ENCODE peak calls at places on chromosomes 16 and 17, in four cellular contexts. Z is mesothelial cell of epicardium, N is BE2C, P is HFFc6. O is an unnamed sample.

GRCh38 chr17:75875182-75875939 is 3.0 kb downstream of the TRIM47 start:
- DNase-seq in Z (no peak), N (no peak), P (no peak), O (no peak)

GRCh38 chr16:1048442-1049112 is 24.0 kb upstream of the SSTR5 start:
- DNase-seq in Z (peak; percentile 63), N (peak; percentile 94), P (no peak), O (peak; percentile 83)

GRCh38 chr16:68496689-68497088 is 42.4 kb upstream of the ZFP90 start:
- DNase-seq in Z (no peak), N (peak; percentile 78), P (no peak), O (no peak)

GRCh38 chr16:12906271-12906670 is 4.9 kb downstream of the SHISA9 start:
- DNase-seq in Z (no peak), N (no peak), P (no peak), O (no peak)

GRCh38 chr16:874366-875181 is 74.0 kb upstream of the GNG13 start:
- DNase-seq in Z (no peak), N (no peak), P (no peak), O (no peak)

GRCh38 chr17:4444782-4445473 is 11.2 kb downstream of the SPNS3 start:
- DNase-seq in Z (no peak), N (peak; percentile 22), P (no peak), O (no peak)

GRCh38 chr17:27555364-27555763 is 75.6 kb upstream of the LGALS9 start:
- DNase-seq in Z (no peak), N (no peak), P (no peak), O (no peak)

GRCh38 chr16:24819462-24820040 is 26.2 kb upstream of the SLC5A11 start:
- DNase-seq in Z (no peak), N (no peak), P (no peak), O (no peak)

GRCh38 chr16:87117936-87118335 is 199.3 kb downstream of the C16orf95 start:
- DNase-seq in Z (no peak), N (no peak), P (no peak), O (no peak)

GRCh38 chr17:50689251-50689650 is 18.5 kb downstream of the ANKRD40 start:
- DNase-seq in Z (no peak), N (peak; percentile 51), P (peak; percentile 46), O (no peak)

GRCh38 chr16:22813946-22814325 is at the start of gene HS3ST2:
- DNase-seq in Z (peak; percentile 43), N (peak; percentile 89), P (no peak), O (peak; percentile 72)
- TF ChIP-seq CTCF in Z (no peak), N (peak; percentile 44), P (peak; percentile 16), O (peak; percentile 23)

DNA sequence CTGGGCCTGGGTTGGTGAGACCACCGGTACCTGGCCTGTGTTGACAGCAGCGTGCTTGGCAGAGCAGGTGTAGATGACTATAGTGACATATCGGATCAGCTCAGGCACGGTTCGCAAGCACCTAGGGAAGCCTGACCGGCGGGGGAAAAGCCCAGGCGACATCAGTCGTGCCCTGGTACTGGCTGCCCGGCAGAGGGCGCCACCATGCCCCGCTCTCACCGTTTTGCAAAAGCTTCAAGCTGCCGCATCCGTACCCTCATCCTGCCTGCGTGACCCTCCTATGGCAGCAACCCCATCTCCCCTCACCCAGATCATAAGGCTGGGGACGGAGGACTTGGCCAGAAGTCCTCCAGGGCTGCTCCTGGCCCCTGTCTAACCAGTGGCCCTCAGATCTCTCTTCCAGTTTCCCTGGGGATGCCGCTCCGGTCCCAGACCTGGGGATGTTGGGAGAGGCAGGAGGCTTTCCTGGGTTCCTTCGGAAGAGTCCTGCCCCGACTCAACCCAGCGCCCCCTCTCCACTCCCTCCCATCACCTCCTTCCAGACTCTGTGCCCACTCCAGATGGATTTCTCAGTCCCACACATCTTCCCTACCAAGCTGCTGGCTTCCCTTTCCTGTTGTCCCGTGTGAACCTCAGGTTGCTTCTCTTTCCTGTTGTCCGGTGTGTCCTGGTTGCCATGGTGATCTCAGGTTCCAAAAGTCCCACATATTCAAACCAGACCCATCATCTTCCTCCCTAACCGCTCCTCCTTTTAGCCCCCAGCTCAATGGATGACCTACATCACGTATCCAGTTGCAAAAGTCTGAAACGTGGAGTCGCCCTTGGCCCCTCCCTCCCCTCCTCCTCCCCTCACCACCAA is 13.7 kb downstream of the ALOX12B start:
- DNase-seq in Z (peak; percentile 80), N (peak; percentile 74), P (peak; percentile 25), O (peak; percentile 89)
- TF ChIP-seq CTCF in Z (peak; percentile 85), N (peak; percentile 73), P (peak; percentile 95), O (peak; percentile 84)

GRCh38 chr16:88628512-88628974 is 9.8 kb upstream of the IL17C start:
- DNase-seq in Z (no peak), N (peak; percentile 77), P (no peak), O (peak; percentile 45)
- TF ChIP-seq CTCF in Z (no peak), N (peak; percentile 79), P (peak; percentile 61), O (peak; percentile 44)

GRCh38 chr16:88340755-88341150 is 42.0 kb upstream of the ZNF469 start:
- DNase-seq in Z (no peak), N (no peak), P (no peak), O (no peak)

GRCh38 chr16:88343276-88343791 is 39.4 kb upstream of the ZNF469 start:
- DNase-seq in Z (no peak), N (no peak), P (no peak), O (no peak)

GRCh38 chr16:88339926-88340754 is 42.6 kb upstream of the ZNF469 start:
- DNase-seq in Z (no peak), N (no peak), P (no peak), O (no peak)

GRCh38 chr16:88342491-88342890 is 40.3 kb upstream of the ZNF469 start:
- DNase-seq in Z (no peak), N (no peak), P (no peak), O (no peak)

GRCh38 chr16:88341551-88342290 is 41.0 kb upstream of the ZNF469 start:
- DNase-seq in Z (no peak), N (no peak), P (no peak), O (no peak)
- TF ChIP-seq CTCF in Z (no peak), N (no peak), P (no peak), O (no peak)